ENCODE peak calls at places on chromosomes 7 and 10, in four cellular contexts. One of them, this sample, is unnamed.

GRCh38 chr7:157550300-157551275 is 213.8 kb downstream of the DNAJB6 start:
- DNase-seq in IMR-90: no peak
- DNase-seq in H9: no peak
- DNase-seq in mesendoderm: no peak
- DNase-seq in this sample: no peak

GRCh38 chr7:82562716-82563404 is 119.3 kb upstream of the CACNA2D1 start:
- DNase-seq in IMR-90: peak; percentile 76
- DNase-seq in H9: no peak
- DNase-seq in mesendoderm: peak; percentile 50
- DNase-seq in this sample: no peak

GRCh38 chr10:22849077-22849810 is 78.6 kb upstream of the ARMC3 start:
- DNase-seq in IMR-90: no peak
- DNase-seq in H9: no peak
- DNase-seq in mesendoderm: no peak
- DNase-seq in this sample: no peak

GRCh38 chr10:101273736-101274135 is 44.5 kb upstream of the LBX1 start:
- DNase-seq in IMR-90: no peak
- DNase-seq in H9: no peak
- DNase-seq in mesendoderm: no peak
- DNase-seq in this sample: no peak

GRCh38 chr10:60827791-60828488 is 49.7 kb downstream of the CDK1 start:
- DNase-seq in IMR-90: peak; percentile 86
- DNase-seq in H9: no peak
- DNase-seq in mesendoderm: peak; percentile 79
- DNase-seq in this sample: no peak

GRCh38 chr10:63247771-63248170 is 114.6 kb downstream of the NRBF2 start:
- DNase-seq in IMR-90: peak; percentile 57
- DNase-seq in H9: no peak
- DNase-seq in mesendoderm: no peak
- DNase-seq in this sample: no peak

GRCh38 chr10:52491246-52492000 is 177.3 kb downstream of the DKK1 start:
- DNase-seq in IMR-90: peak; percentile 53
- DNase-seq in H9: no peak
- DNase-seq in mesendoderm: no peak
- DNase-seq in this sample: no peak

GRCh38 chr10:22713853-22714523 is 390 bp downstream of the PIP4K2A start:
- DNase-seq in IMR-90: peak; percentile 13
- DNase-seq in H9: peak; percentile 34
- DNase-seq in mesendoderm: peak; percentile 42
- DNase-seq in this sample: no peak

GRCh38 chr7:22442187-22442886 is 57.7 kb downstream of the STEAP1B start:
- DNase-seq in IMR-90: no peak
- DNase-seq in H9: no peak
- DNase-seq in mesendoderm: peak; percentile 60
- DNase-seq in this sample: no peak

GRCh38 chr10:60480865-60481563 is 91.3 kb upstream of the ANK3 start:
- DNase-seq in IMR-90: peak; percentile 76
- DNase-seq in H9: no peak
- DNase-seq in mesendoderm: no peak
- DNase-seq in this sample: no peak

GRCh38 chr10:16967866-16968721 is 150.9 kb upstream of the RSU1 start:
- DNase-seq in IMR-90: peak; percentile 93
- DNase-seq in H9: peak; percentile 59
- DNase-seq in mesendoderm: peak; percentile 91
- DNase-seq in this sample: no peak

GRCh38 chr7:157707983-157708720 is 371.3 kb downstream of the DNAJB6 start:
- DNase-seq in IMR-90: no peak
- DNase-seq in H9: peak; percentile 25
- DNase-seq in mesendoderm: no peak
- DNase-seq in this sample: no peak

GRCh38 chr10:95525033-95525418 is 36.1 kb downstream of the SORBS1 start:
- DNase-seq in IMR-90: no peak
- DNase-seq in H9: no peak
- DNase-seq in mesendoderm: no peak
- DNase-seq in this sample: no peak

GRCh38 chr10:12927896-12928295 is 73.6 kb downstream of the CCDC3 start:
- DNase-seq in IMR-90: no peak
- DNase-seq in H9: no peak
- DNase-seq in mesendoderm: no peak
- DNase-seq in this sample: no peak

GRCh38 chr10:70197235-70197952 is 27.1 kb upstream of the SAR1A start:
- DNase-seq in IMR-90: no peak
- DNase-seq in H9: no peak
- DNase-seq in mesendoderm: no peak
- DNase-seq in this sample: no peak

GRCh38 chr7:85062651-85063050 is 124.2 kb downstream of the SEMA3D start:
- DNase-seq in IMR-90: no peak
- DNase-seq in H9: no peak
- DNase-seq in mesendoderm: no peak
- DNase-seq in this sample: no peak

GRCh38 chr7:90383422-90383821 is 19.8 kb upstream of the CLDN12 start:
- DNase-seq in IMR-90: peak; percentile 75
- DNase-seq in H9: no peak
- DNase-seq in mesendoderm: no peak
- DNase-seq in this sample: no peak

GRCh38 chr10:104297697-104298660 is 29.0 kb downstream of the GSTO2 start:
- DNase-seq in IMR-90: peak; percentile 89
- DNase-seq in H9: peak; percentile 85
- DNase-seq in mesendoderm: peak; percentile 92
- DNase-seq in this sample: peak; percentile 50

GRCh38 chr7:130114374-130114773 is 44.0 kb downstream of the KLHDC10 start:
- DNase-seq in IMR-90: no peak
- DNase-seq in H9: no peak
- DNase-seq in mesendoderm: no peak
- DNase-seq in this sample: no peak

GRCh38 chr7:409344-410281 is 110.0 kb downstream of the PDGFA start:
- DNase-seq in IMR-90: no peak
- DNase-seq in H9: peak; percentile 26
- DNase-seq in mesendoderm: no peak
- DNase-seq in this sample: no peak

GRCh38 chr10:7551289-7551688 is 115.5 kb downstream of the ITIH5 start:
- DNase-seq in IMR-90: no peak
- DNase-seq in H9: no peak
- DNase-seq in mesendoderm: no peak
- DNase-seq in this sample: no peak

GRCh38 chr7:153388611-153389010 is 629.1 kb downstream of the ACTR3B start:
- DNase-seq in IMR-90: no peak
- DNase-seq in H9: no peak
- DNase-seq in mesendoderm: no peak
- DNase-seq in this sample: peak; percentile 7

GRCh38 chr7:13467111-13467547 is 522.3 kb downstream of the ETV1 start:
- DNase-seq in IMR-90: no peak
- DNase-seq in H9: no peak
- DNase-seq in mesendoderm: peak; percentile 68
- DNase-seq in this sample: no peak

GRCh38 chr7:45986355-45987298 is 65.6 kb upstream of the IGFBP3 start:
- DNase-seq in IMR-90: no peak
- DNase-seq in H9: no peak
- DNase-seq in mesendoderm: no peak
- DNase-seq in this sample: no peak

GRCh38 chr10:93333278-93333978 is 148.7 kb downstream of the MYOF start:
- DNase-seq in IMR-90: no peak
- DNase-seq in H9: peak; percentile 45
- DNase-seq in mesendoderm: peak; percentile 98
- DNase-seq in this sample: no peak

GRCh38 chr10:131710142-131710861 is 190.5 kb upstream of the PPP2R2D start:
- DNase-seq in IMR-90: no peak
- DNase-seq in H9: peak; percentile 24
- DNase-seq in mesendoderm: no peak
- DNase-seq in this sample: no peak

GRCh38 chr7:106418094-106418493 is 133.3 kb upstream of the NAMPT start:
- DNase-seq in IMR-90: peak; percentile 14
- DNase-seq in H9: no peak
- DNase-seq in mesendoderm: no peak
- DNase-seq in this sample: no peak

GRCh38 chr10:11097686-11098085 is 80.0 kb downstream of the CELF2 start:
- DNase-seq in IMR-90: no peak
- DNase-seq in H9: no peak
- DNase-seq in mesendoderm: no peak
- DNase-seq in this sample: no peak

DNA sequence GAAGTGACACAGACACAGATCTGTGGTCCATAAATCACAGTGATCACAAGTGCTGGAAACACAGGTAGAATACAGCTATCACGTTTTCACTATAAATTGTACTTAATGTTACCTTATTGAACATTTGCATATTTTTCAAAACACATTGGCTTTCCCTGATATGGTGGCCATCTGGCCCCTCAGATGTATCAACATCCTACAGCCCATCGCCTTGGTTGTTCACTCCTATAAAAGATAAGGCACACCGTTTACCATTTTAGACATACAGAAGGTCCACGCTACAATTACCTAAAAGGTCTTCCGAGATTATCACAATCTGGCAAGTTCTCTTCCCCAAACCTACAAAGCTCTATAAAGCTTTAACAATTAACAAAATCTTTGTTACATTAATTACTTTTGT is 91.4 kb downstream of the SRPK2 start:
- DNase-seq in IMR-90: no peak
- DNase-seq in H9: no peak
- DNase-seq in mesendoderm: no peak
- DNase-seq in this sample: no peak
- H4K5ac ChIP-seq in IMR-90: no peak overlapping the region
- H4K5ac ChIP-seq in H9: no peak overlapping the region
- H4K5ac ChIP-seq in mesendoderm: no peak overlapping the region
- H4K5ac ChIP-seq in this sample: no peak overlapping the region

DNA sequence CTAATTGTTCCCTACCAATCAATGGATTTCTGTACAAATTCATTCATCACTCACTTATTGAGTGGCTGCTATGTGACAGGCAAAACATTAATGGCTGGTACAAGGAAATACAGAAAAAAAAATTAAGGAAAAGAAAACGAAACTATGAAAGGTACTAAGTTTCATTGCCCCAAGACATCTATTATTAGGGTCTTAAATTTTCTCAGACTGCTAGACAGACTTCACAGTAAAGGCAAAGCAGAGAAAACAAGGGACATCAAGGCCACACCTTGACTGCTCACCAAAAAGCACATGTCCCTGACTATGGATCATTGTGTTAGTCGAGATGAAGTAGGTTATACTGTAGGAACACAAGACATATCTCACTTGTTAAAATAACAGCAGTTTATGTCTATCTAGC is 36.5 kb downstream of the DGKI start:
- DNase-seq in IMR-90: no peak
- DNase-seq in H9: no peak
- DNase-seq in mesendoderm: no peak
- DNase-seq in this sample: no peak
- H4K5ac ChIP-seq in IMR-90: no peak overlapping the region
- H4K5ac ChIP-seq in H9: no peak overlapping the region
- H4K5ac ChIP-seq in mesendoderm: no peak overlapping the region
- H4K5ac ChIP-seq in this sample: no peak overlapping the region

GRCh38 chr7:2612445-2613112 is 19.2 kb upstream of the TTYH3 start:
- DNase-seq in IMR-90: no peak
- DNase-seq in H9: peak; percentile 98
- DNase-seq in mesendoderm: peak; percentile 62
- DNase-seq in this sample: peak; percentile 89

GRCh38 chr7:2611401-2611800 is 20.4 kb upstream of the TTYH3 start:
- DNase-seq in IMR-90: no peak
- DNase-seq in H9: peak; percentile 27
- DNase-seq in mesendoderm: no peak
- DNase-seq in this sample: no peak

GRCh38 chr7:2613113-2613925 is 18.5 kb upstream of the TTYH3 start:
- DNase-seq in IMR-90: no peak
- DNase-seq in H9: peak; percentile 63
- DNase-seq in mesendoderm: no peak
- DNase-seq in this sample: no peak

GRCh38 chr7:2610898-2611297 is 20.9 kb upstream of the TTYH3 start:
- DNase-seq in IMR-90: no peak
- DNase-seq in H9: no peak
- DNase-seq in mesendoderm: no peak
- DNase-seq in this sample: no peak

DNA sequence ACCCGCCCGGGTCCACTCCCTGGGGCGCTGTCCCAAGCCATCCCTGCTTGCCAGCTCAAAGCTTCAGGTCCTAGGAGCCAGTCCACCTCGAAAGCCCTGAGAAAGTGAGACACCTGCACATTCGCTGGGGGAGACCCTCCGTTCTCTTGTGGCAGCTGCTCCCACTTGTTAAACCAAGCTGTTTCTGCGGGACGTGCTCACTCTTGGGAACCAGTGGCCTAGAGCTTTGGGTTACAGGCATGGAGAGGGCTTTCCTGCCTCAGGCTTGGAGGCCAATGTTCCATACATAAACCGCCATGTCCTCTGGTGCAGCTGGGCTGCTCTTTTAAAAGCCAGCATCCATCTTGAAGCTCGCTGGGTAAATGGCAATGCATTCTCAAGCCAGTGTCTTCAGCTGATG is 19.9 kb upstream of the TTYH3 start:
- DNase-seq in IMR-90: no peak
- DNase-seq in H9: no peak
- DNase-seq in mesendoderm: no peak
- DNase-seq in this sample: no peak
- H4K5ac ChIP-seq in IMR-90: no peak overlapping the region
- H4K5ac ChIP-seq in H9: no peak overlapping the region
- H4K5ac ChIP-seq in mesendoderm: no peak overlapping the region
- H4K5ac ChIP-seq in this sample: peak overlapping the region; percentile 67

GRCh38 chr7:100482728-100483100 is 1.0 kb upstream of the NYAP1 start:
- DNase-seq in IMR-90: no peak
- DNase-seq in H9: no peak
- DNase-seq in mesendoderm: no peak
- DNase-seq in this sample: no peak
- H4K5ac ChIP-seq in IMR-90: no peak overlapping the region
- H4K5ac ChIP-seq in H9: no peak overlapping the region
- H4K5ac ChIP-seq in mesendoderm: no peak overlapping the region
- H4K5ac ChIP-seq in this sample: no peak overlapping the region

DNA sequence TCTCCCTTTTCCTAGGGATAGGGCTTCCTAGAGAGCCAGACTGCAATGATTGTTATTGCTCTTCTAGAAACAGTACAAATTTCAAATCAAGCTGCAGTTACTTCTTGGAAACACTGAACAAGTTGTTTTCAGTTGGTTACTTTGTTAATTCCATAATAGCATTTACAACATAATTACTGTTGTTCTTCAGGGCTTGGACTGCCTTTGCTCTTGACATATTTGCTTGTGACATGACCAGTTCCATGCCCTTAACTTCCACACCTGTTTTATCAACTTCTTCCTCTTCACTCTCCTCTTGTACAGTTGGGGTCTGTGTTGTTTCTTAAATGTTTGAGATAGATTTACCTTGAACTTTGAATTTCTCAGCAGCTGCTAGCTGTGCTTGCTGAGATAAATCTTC is 104.4 kb downstream of the SEC23IP start:
- DNase-seq in IMR-90: no peak
- DNase-seq in H9: no peak
- DNase-seq in mesendoderm: no peak
- DNase-seq in this sample: no peak
- H4K5ac ChIP-seq in IMR-90: no peak overlapping the region
- H4K5ac ChIP-seq in H9: no peak overlapping the region
- H4K5ac ChIP-seq in mesendoderm: no peak overlapping the region
- H4K5ac ChIP-seq in this sample: no peak overlapping the region

GRCh38 chr7:2309889-2310331 is 4.3 kb downstream of the SNX8 start:
- DNase-seq in IMR-90: peak; percentile 89
- DNase-seq in H9: peak; percentile 86
- DNase-seq in mesendoderm: peak; percentile 96
- DNase-seq in this sample: peak; percentile 57

GRCh38 chr7:2306688-2307087 is 7.6 kb downstream of the SNX8 start:
- DNase-seq in IMR-90: no peak
- DNase-seq in H9: no peak
- DNase-seq in mesendoderm: no peak
- DNase-seq in this sample: no peak

GRCh38 chr7:2312272-2312929 is 1.8 kb downstream of the SNX8 start:
- DNase-seq in IMR-90: no peak
- DNase-seq in H9: no peak
- DNase-seq in mesendoderm: no peak
- DNase-seq in this sample: no peak

GRCh38 chr7:2313450-2314208 is 612 bp downstream of the SNX8 start:
- DNase-seq in IMR-90: no peak
- DNase-seq in H9: no peak
- DNase-seq in mesendoderm: peak; percentile 13
- DNase-seq in this sample: no peak

GRCh38 chr7:2307690-2308107 is 6.5 kb downstream of the SNX8 start:
- DNase-seq in IMR-90: no peak
- DNase-seq in H9: no peak
- DNase-seq in mesendoderm: no peak
- DNase-seq in this sample: no peak
- H4K5ac ChIP-seq in IMR-90: no peak overlapping the region
- H4K5ac ChIP-seq in H9: no peak overlapping the region
- H4K5ac ChIP-seq in mesendoderm: no peak overlapping the region
- H4K5ac ChIP-seq in this sample: no peak overlapping the region